ENCODE peak calls at places on chromosomes 6 and 20, in nine cellular contexts. One of them, this sample, is unnamed.

GRCh38 chr6:160226118-160226541 is 32.5 kb downstream of the SLC22A2 start:
- DNase-seq in HCT116: no peak
- DNase-seq in hepatocyte: no peak
- DNase-seq in PC-3: no peak
- DNase-seq in pancreas: no peak
- DNase-seq in heart right ventricle: no peak
- DNase-seq in SK-N-SH: no peak
- DNase-seq in GM23338: no peak
- DNase-seq in neural crest cell: no peak
- DNase-seq in this sample: no peak

GRCh38 chr6:13743736-13744127 is 32.1 kb upstream of the RANBP9 start:
- DNase-seq in PC-3: no peak
- DNase-seq in heart right ventricle: no peak
- DNase-seq in SK-N-SH: no peak
- DNase-seq in hepatocyte: no peak
- DNase-seq in GM23338: no peak
- DNase-seq in HCT116: no peak
- DNase-seq in neural crest cell: no peak
- DNase-seq in pancreas: no peak
- DNase-seq in this sample: no peak

GRCh38 chr6:106799008-106799952 is 169.9 kb downstream of the QRSL1 start:
- DNase-seq in PC-3: peak
- DNase-seq in heart right ventricle: no peak
- DNase-seq in GM23338: no peak
- DNase-seq in pancreas: no peak
- DNase-seq in SK-N-SH: no peak
- DNase-seq in hepatocyte: peak
- DNase-seq in neural crest cell: no peak
- DNase-seq in HCT116: no peak
- DNase-seq in this sample: peak

GRCh38 chr20:9743871-9744270 is 95.0 kb downstream of the PAK5 start:
- DNase-seq in PC-3: no peak
- DNase-seq in heart right ventricle: no peak
- DNase-seq in hepatocyte: no peak
- DNase-seq in GM23338: no peak
- DNase-seq in SK-N-SH: no peak
- DNase-seq in HCT116: no peak
- DNase-seq in neural crest cell: no peak
- DNase-seq in pancreas: no peak
- DNase-seq in this sample: no peak

GRCh38 chr6:4403828-4404227 is 268.5 kb upstream of the ECI2 start:
- DNase-seq in neural crest cell: no peak
- DNase-seq in GM23338: no peak
- DNase-seq in heart right ventricle: no peak
- DNase-seq in SK-N-SH: no peak
- DNase-seq in hepatocyte: no peak
- DNase-seq in pancreas: no peak
- DNase-seq in PC-3: no peak
- DNase-seq in HCT116: no peak
- DNase-seq in this sample: no peak

GRCh38 chr6:81105998-81106397 is 646.5 kb downstream of the TENT5A start:
- DNase-seq in neural crest cell: no peak
- DNase-seq in GM23338: no peak
- DNase-seq in PC-3: no peak
- DNase-seq in SK-N-SH: no peak
- DNase-seq in heart right ventricle: no peak
- DNase-seq in HCT116: no peak
- DNase-seq in hepatocyte: no peak
- DNase-seq in pancreas: no peak
- DNase-seq in this sample: peak

GRCh38 chr6:33693186-33694158 is 18.0 kb downstream of the UQCC2 start:
- DNase-seq in HCT116: no peak
- DNase-seq in neural crest cell: no peak
- DNase-seq in SK-N-SH: peak
- DNase-seq in hepatocyte: no peak
- DNase-seq in GM23338: no peak
- DNase-seq in PC-3: no peak
- DNase-seq in heart right ventricle: peak
- DNase-seq in pancreas: no peak
- DNase-seq in this sample: no peak

GRCh38 chr6:14881399-14881798 is 364.5 kb upstream of the JARID2 start:
- DNase-seq in neural crest cell: no peak
- DNase-seq in SK-N-SH: no peak
- DNase-seq in hepatocyte: no peak
- DNase-seq in HCT116: no peak
- DNase-seq in heart right ventricle: no peak
- DNase-seq in GM23338: no peak
- DNase-seq in PC-3: peak
- DNase-seq in pancreas: no peak
- DNase-seq in this sample: peak

DNA sequence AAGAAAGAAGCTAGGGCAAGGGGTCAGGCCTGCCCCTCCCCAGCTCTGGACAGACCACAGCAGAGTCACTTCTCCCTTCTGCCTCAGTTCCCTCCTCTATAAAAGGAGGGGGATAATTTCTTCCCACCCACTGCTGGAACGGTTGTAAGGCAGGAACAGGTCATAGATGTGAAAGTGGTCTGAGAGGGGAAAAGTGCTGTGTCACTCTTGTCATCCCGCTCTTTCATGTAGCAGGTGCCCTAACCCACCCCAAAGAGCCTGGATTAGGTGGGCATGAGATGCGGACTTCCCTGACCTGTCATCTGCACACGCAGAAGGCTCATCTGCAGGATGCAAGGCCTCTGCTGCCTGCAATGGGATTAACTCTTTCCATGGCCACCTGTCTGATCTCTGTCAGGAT is 218.2 kb upstream of the LRFN2 start:
- DNase-seq in hepatocyte: no peak
- DNase-seq in PC-3: no peak
- DNase-seq in SK-N-SH: no peak
- DNase-seq in GM23338: no peak
- DNase-seq in HCT116: no peak
- DNase-seq in neural crest cell: no peak
- DNase-seq in heart right ventricle: no peak
- DNase-seq in pancreas: no peak
- DNase-seq in this sample: no peak
- TF ChIP-seq CTCF in hepatocyte: no peak
- TF ChIP-seq CTCF in PC-3: no peak
- TF ChIP-seq CTCF in SK-N-SH: no peak
- TF ChIP-seq CTCF in GM23338: no peak
- TF ChIP-seq CTCF in HCT116: no peak
- TF ChIP-seq CTCF in neural crest cell: no peak
- TF ChIP-seq CTCF in heart right ventricle: no peak
- TF ChIP-seq CTCF in pancreas: no peak
- TF ChIP-seq CTCF in this sample: no peak

GRCh38 chr6:136547336-136547735 is 2.9 kb downstream of the MAP7 start:
- DNase-seq in GM23338: peak
- DNase-seq in PC-3: peak
- DNase-seq in neural crest cell: no peak
- DNase-seq in HCT116: peak
- DNase-seq in hepatocyte: peak
- DNase-seq in SK-N-SH: peak
- DNase-seq in pancreas: no peak
- DNase-seq in heart right ventricle: no peak
- DNase-seq in this sample: peak
- TF ChIP-seq CTCF in GM23338: peak
- TF ChIP-seq CTCF in PC-3: peak
- TF ChIP-seq CTCF in neural crest cell: peak
- TF ChIP-seq CTCF in HCT116: peak
- TF ChIP-seq CTCF in hepatocyte: peak
- TF ChIP-seq CTCF in SK-N-SH: peak
- TF ChIP-seq CTCF in pancreas: no peak
- TF ChIP-seq CTCF in heart right ventricle: peak
- TF ChIP-seq CTCF in this sample: peak

GRCh38 chr6:145648149-145648548 is 87.2 kb downstream of the EPM2A start:
- DNase-seq in pancreas: no peak
- DNase-seq in heart right ventricle: no peak
- DNase-seq in HCT116: no peak
- DNase-seq in PC-3: no peak
- DNase-seq in hepatocyte: no peak
- DNase-seq in neural crest cell: no peak
- DNase-seq in SK-N-SH: no peak
- DNase-seq in GM23338: no peak
- DNase-seq in this sample: no peak

GRCh38 chr6:145647602-145648001 is 87.7 kb downstream of the EPM2A start:
- DNase-seq in GM23338: no peak
- DNase-seq in PC-3: no peak
- DNase-seq in hepatocyte: no peak
- DNase-seq in HCT116: no peak
- DNase-seq in pancreas: no peak
- DNase-seq in heart right ventricle: no peak
- DNase-seq in neural crest cell: no peak
- DNase-seq in SK-N-SH: no peak
- DNase-seq in this sample: no peak

GRCh38 chr6:145643760-145644159 is 91.6 kb downstream of the EPM2A start:
- DNase-seq in PC-3: no peak
- DNase-seq in GM23338: no peak
- DNase-seq in SK-N-SH: no peak
- DNase-seq in heart right ventricle: no peak
- DNase-seq in neural crest cell: no peak
- DNase-seq in pancreas: no peak
- DNase-seq in HCT116: no peak
- DNase-seq in hepatocyte: no peak
- DNase-seq in this sample: peak
- TF ChIP-seq CTCF in PC-3: no peak
- TF ChIP-seq CTCF in GM23338: no peak
- TF ChIP-seq CTCF in SK-N-SH: no peak
- TF ChIP-seq CTCF in heart right ventricle: no peak
- TF ChIP-seq CTCF in neural crest cell: no peak
- TF ChIP-seq CTCF in pancreas: no peak
- TF ChIP-seq CTCF in HCT116: no peak
- TF ChIP-seq CTCF in hepatocyte: no peak
- TF ChIP-seq CTCF in this sample: no peak

GRCh38 chr6:69917834-69918233 is 51.5 kb downstream of the COL19A1 start:
- DNase-seq in hepatocyte: no peak
- DNase-seq in HCT116: peak
- DNase-seq in heart right ventricle: no peak
- DNase-seq in GM23338: peak
- DNase-seq in PC-3: peak
- DNase-seq in neural crest cell: no peak
- DNase-seq in SK-N-SH: no peak
- DNase-seq in pancreas: no peak
- DNase-seq in this sample: peak

GRCh38 chr6:69913361-69913760 is 47.0 kb downstream of the COL19A1 start:
- DNase-seq in PC-3: no peak
- DNase-seq in pancreas: no peak
- DNase-seq in neural crest cell: no peak
- DNase-seq in SK-N-SH: no peak
- DNase-seq in GM23338: no peak
- DNase-seq in HCT116: no peak
- DNase-seq in heart right ventricle: no peak
- DNase-seq in hepatocyte: no peak
- DNase-seq in this sample: no peak

GRCh38 chr6:69918766-69919165 is 52.4 kb downstream of the COL19A1 start:
- DNase-seq in SK-N-SH: no peak
- DNase-seq in pancreas: no peak
- DNase-seq in hepatocyte: no peak
- DNase-seq in GM23338: no peak
- DNase-seq in neural crest cell: no peak
- DNase-seq in PC-3: no peak
- DNase-seq in HCT116: no peak
- DNase-seq in heart right ventricle: no peak
- DNase-seq in this sample: no peak

GRCh38 chr6:69915346-69915745 is 49.0 kb downstream of the COL19A1 start:
- DNase-seq in hepatocyte: peak
- DNase-seq in SK-N-SH: no peak
- DNase-seq in heart right ventricle: no peak
- DNase-seq in PC-3: no peak
- DNase-seq in HCT116: no peak
- DNase-seq in pancreas: no peak
- DNase-seq in neural crest cell: no peak
- DNase-seq in GM23338: no peak
- DNase-seq in this sample: no peak

GRCh38 chr6:69914015-69914485 is 47.7 kb downstream of the COL19A1 start:
- DNase-seq in PC-3: no peak
- DNase-seq in pancreas: no peak
- DNase-seq in heart right ventricle: no peak
- DNase-seq in GM23338: peak
- DNase-seq in neural crest cell: no peak
- DNase-seq in HCT116: no peak
- DNase-seq in hepatocyte: no peak
- DNase-seq in SK-N-SH: no peak
- DNase-seq in this sample: no peak
- TF ChIP-seq CTCF in PC-3: peak
- TF ChIP-seq CTCF in pancreas: no peak
- TF ChIP-seq CTCF in heart right ventricle: no peak
- TF ChIP-seq CTCF in GM23338: peak
- TF ChIP-seq CTCF in neural crest cell: peak
- TF ChIP-seq CTCF in HCT116: no peak
- TF ChIP-seq CTCF in hepatocyte: peak
- TF ChIP-seq CTCF in SK-N-SH: no peak
- TF ChIP-seq CTCF in this sample: no peak

DNA sequence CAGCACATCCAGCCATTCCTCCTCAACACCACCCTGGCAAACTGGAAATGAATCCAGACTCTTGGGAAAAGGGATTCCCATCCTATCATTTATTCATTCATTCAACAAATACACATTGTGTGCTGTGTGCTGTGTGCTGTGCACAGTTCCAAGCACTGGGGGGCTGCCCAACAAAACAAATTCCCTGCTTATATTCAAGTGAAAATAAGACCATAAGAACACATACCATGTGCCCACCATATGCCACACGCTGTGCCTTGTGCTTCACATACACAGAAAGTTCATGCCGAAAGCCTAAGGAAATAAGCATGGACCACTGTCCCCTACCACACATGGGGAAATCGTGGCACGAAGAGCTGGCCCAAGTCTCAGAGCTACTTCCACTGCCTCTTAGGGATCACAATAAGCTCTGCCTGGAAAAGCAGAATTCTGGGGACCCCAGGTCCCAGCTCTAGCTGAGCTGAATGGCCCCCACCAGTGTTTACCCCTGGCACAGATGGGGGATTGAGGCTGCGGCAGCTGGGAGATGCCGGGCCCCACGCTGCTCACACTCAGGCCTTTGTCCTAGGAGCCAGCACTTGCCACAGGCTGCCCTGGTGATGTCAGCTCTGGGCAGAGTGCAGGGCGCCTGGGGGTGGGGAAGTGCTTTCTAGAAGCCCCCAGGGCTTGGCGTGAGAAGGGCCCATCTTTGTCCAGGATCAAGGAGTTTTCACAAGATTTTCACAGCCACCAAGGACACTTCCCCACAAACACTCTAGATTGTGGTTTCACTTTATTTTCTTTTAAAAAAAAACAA is 99.6 kb downstream of the PREX1 start:
- DNase-seq in GM23338: no peak
- DNase-seq in pancreas: no peak
- DNase-seq in HCT116: no peak
- DNase-seq in hepatocyte: no peak
- DNase-seq in PC-3: no peak
- DNase-seq in heart right ventricle: no peak
- DNase-seq in neural crest cell: peak
- DNase-seq in SK-N-SH: no peak
- DNase-seq in this sample: no peak
- TF ChIP-seq CTCF in GM23338: no peak
- TF ChIP-seq CTCF in pancreas: no peak
- TF ChIP-seq CTCF in HCT116: no peak
- TF ChIP-seq CTCF in hepatocyte: no peak
- TF ChIP-seq CTCF in PC-3: peak
- TF ChIP-seq CTCF in heart right ventricle: no peak
- TF ChIP-seq CTCF in neural crest cell: no peak
- TF ChIP-seq CTCF in SK-N-SH: no peak
- TF ChIP-seq CTCF in this sample: no peak

This sample was measured in MCF 10A.